ENCODE peak calls at places on chromosomes 5 and 9, in seven cellular contexts. B is uterus, Y is Peyer's patch, W is PC-3, G is left ventricle myocardium inferior, O is HCT116, U is heart left ventricle. P is an unnamed sample.

GRCh38 chr5:17964067-17964466 is 329.8 kb downstream of the TAF11L14 start:
- DNase-seq in B (no peak), Y (no peak), W (peak), G (no peak), O (no peak), U (no peak), P (no peak)

GRCh38 chr9:117917873-117918272 is 213.7 kb downstream of the TLR4 start:
- DNase-seq in B (no peak), Y (no peak), W (no peak), G (no peak), O (no peak), U (no peak), P (no peak)

GRCh38 chr5:159906957-159907356 is 9.3 kb upstream of the ADRA1B start:
- DNase-seq in B (no peak), Y (no peak), W (peak), G (no peak), O (no peak), U (no peak), P (no peak)

GRCh38 chr5:17190242-17190778 is 27.1 kb upstream of the BASP1 start:
- DNase-seq in B (peak), Y (no peak), W (peak), G (no peak), O (peak), U (peak), P (no peak)

GRCh38 chr9:38687389-38687842 is 32.5 kb downstream of the FAM240B start:
- DNase-seq in B (peak), Y (no peak), W (peak), G (peak), O (peak), U (peak), P (no peak)

GRCh38 chr5:92527311-92528078 is 1053.5 kb downstream of the NR2F1-AS1 start:
- DNase-seq in B (no peak), Y (no peak), W (peak), G (no peak), O (no peak), U (no peak), P (no peak)

GRCh38 chr9:103397868-103398600 is 402.9 kb downstream of the CYLC2 start:
- DNase-seq in B (no peak), Y (no peak), W (peak), G (no peak), O (peak), U (peak), P (peak)

GRCh38 chr9:133976888-133977287 is 15.2 kb downstream of the VAV2 start:
- DNase-seq in B (no peak), Y (no peak), W (no peak), G (peak), O (no peak), U (no peak), P (no peak)

GRCh38 chr9:115378246-115378645 is 260.3 kb upstream of the TNC start:
- DNase-seq in B (no peak), Y (no peak), W (no peak), G (no peak), O (no peak), U (no peak), P (no peak)

GRCh38 chr9:115374724-115375268 is 256.8 kb upstream of the TNC start:
- DNase-seq in B (no peak), Y (no peak), W (no peak), G (no peak), O (no peak), U (no peak), P (no peak)

GRCh38 chr9:115382865-115383264 is 264.9 kb upstream of the TNC start:
- DNase-seq in B (no peak), Y (no peak), W (no peak), G (no peak), O (no peak), U (no peak), P (no peak)

GRCh38 chr9:115378758-115379157 is 260.8 kb upstream of the TNC start:
- DNase-seq in B (no peak), Y (no peak), W (no peak), G (no peak), O (no peak), U (no peak), P (no peak)

DNA sequence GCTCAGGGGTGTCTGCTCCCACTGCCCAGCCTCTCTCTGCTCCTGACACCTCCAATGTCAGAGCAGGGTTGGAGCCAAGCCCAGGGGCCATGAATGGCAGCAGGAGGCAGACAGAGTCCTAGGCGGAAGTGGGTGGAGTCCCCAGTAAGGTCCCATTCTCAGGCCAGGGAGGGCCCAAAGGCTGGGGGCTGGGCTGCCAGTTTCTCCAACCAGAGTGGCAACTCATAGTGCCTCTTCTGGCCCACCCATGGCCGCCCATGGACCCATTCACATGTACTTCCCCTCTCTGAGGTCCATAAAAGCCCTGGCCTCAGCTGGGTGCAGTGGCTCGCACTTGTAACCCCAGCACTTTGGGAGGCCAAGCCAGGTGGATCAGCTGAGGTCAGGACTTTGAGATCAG is 261.8 kb upstream of the TNC start:
- DNase-seq in B (no peak), Y (no peak), W (no peak), G (no peak), O (no peak), U (no peak), P (no peak)
- TF ChIP-seq CTCF in B (no peak), Y (no peak), W (no peak), G (no peak), O (no peak), U (no peak), P (no peak)

GRCh38 chr9:127828262-127829031 is 25.8 kb downstream of the FPGS start:
- DNase-seq in B (peak), Y (peak), W (peak), G (peak), O (peak), U (peak), P (peak)

GRCh38 chr9:127822108-127822507 is 19.4 kb downstream of the FPGS start:
- DNase-seq in B (no peak), Y (no peak), W (no peak), G (no peak), O (no peak), U (no peak), P (no peak)

GRCh38 chr9:127826253-127826913 is 23.7 kb downstream of the FPGS start:
- DNase-seq in B (no peak), Y (no peak), W (no peak), G (no peak), O (no peak), U (no peak), P (no peak)

GRCh38 chr9:127829205-127829935 is 25.1 kb downstream of the ENG start:
- DNase-seq in B (no peak), Y (no peak), W (no peak), G (no peak), O (no peak), U (no peak), P (no peak)

DNA sequence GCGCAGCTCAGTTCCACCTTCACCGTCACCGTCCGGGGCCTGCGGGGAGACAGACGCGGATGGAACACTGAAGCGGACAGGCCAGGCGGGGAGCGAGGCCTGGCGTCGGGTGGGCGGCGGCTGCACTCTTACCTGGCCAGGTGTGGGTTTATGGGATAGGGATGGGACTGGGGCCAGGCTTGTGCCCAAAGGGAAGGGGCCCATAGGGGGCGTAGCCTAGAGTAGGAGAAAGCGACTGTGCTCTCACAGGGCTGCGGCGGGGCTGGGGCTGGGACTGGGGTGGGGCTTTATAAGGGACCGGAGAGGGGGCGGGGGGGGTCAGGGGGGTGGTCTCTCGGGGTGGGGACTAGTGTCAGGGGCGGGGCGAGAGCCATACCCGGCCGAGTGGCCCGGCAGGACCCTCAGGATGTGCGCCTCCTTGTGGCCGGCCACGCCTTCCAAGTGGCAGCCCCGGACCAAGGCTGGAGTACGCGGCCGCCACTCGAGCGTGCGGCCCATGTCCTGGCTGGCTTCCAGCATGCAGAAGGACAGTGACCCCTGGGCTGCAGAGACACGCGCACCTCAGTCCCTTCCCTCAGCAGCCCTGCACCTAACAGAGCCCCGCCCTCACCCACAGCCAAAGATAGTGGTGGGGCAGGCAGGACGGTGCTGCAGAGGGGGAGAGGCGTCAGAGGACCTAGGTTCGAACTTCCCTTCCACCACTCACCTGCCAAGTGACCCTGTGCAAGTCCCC is 22.8 kb downstream of the FPGS start:
- DNase-seq in B (no peak), Y (peak), W (no peak), G (peak), O (no peak), U (no peak), P (peak)
- TF ChIP-seq CTCF in B (no peak), Y (peak), W (peak), G (peak), O (peak), U (peak), P (peak)

GRCh38 chr5:57037355-57037754 is 85.4 kb upstream of the MIER3 start:
- DNase-seq in B (no peak), Y (no peak), W (no peak), G (no peak), O (peak), U (no peak), P (no peak)
- TF ChIP-seq CTCF in B (no peak), Y (no peak), W (no peak), G (no peak), O (no peak), U (no peak), P (no peak)

DNA sequence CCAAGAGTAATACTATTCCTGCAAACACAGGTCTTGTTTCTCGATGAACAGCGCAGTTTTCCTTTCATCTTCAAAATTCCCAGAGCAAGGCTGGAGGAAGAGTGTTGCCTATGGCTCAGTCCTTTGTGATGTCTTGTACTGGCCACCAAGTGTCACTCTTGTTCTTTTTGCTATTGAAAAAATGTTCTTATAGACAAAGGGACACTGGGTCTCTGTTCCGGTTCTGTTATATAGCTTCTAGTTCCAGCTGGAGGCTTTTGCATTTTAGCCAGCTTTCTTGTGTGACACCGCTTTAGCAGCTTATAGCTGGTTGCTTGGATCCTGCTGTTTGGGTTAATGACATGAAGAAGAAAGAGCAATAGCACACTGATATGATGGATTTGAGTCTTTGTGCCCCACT is 343.7 kb upstream of the KCNN2 start:
- DNase-seq in B (no peak), Y (no peak), W (no peak), G (no peak), O (no peak), U (no peak), P (no peak)
- TF ChIP-seq CTCF in B (no peak), Y (no peak), W (peak), G (peak), O (peak), U (peak), P (peak)